ENCODE peak calls at places on chromosome 3, in nine cellular contexts. K is GM20000; W is ovary; M is mucosa of gallbladder; Z is stimulated activated CD4-positive, alpha-beta T cell treated with anti-CD3 and anti-CD28 coated beads, Interleukin-15, amount 100 ng/mL, for 1 hour; U is AG09309; O is activated CD4-positive, alpha-beta T cell treated with anti-CD3 and anti-CD28 coated beads for 48 hours; Q is NCI-H1694 treated with DMSO at 0.1 percent for 48 hours; J is NCI-H1436. V is an unnamed sample.

GRCh38 chr3:110814170-110815007 is 257.2 kb upstream of the NECTIN3 start:
- DNase-seq in K (no peak), W (no peak), M (no peak), Z (no peak), U (peak; percentile 70), O (peak; percentile 47), Q (no peak), J (no peak), V (peak; percentile 45)

GRCh38 chr3:102224171-102224570 is 210.6 kb upstream of the ZPLD1 start:
- DNase-seq in K (peak; percentile 18), W (no peak), M (no peak), Z (no peak), U (no peak), O (no peak), Q (no peak), J (no peak), V (no peak)

GRCh38 chr3:25820372-25820771 is 30.5 kb downstream of the OXSM start:
- DNase-seq in K (no peak), W (no peak), M (no peak), Z (no peak), U (peak; percentile 83), O (no peak), Q (no peak), J (no peak), V (no peak)

GRCh38 chr3:169661567-169662214 is 1.8 kb downstream of the MECOM start:
- DNase-seq in K (peak; percentile 59), W (no peak), M (no peak), Z (no peak), U (no peak), O (peak; percentile 40), Q (no peak), J (peak; percentile 57), V (peak; percentile 30)

GRCh38 chr3:14791343-14791945 is 27.3 kb upstream of the FGD5 start:
- DNase-seq in K (peak; percentile 70), W (peak; percentile 74), M (peak; percentile 76), Z (no peak), U (no peak), O (peak; percentile 74), Q (no peak), J (no peak), V (peak; percentile 68)

GRCh38 chr3:121152573-121152972 is 244.6 kb downstream of the STXBP5L start:
- DNase-seq in K (no peak), W (no peak), M (no peak), Z (no peak), U (no peak), O (no peak), Q (peak; percentile 12), J (no peak), V (no peak)

GRCh38 chr3:50673937-50674336 is 790 bp upstream of the DOCK3 start:
- DNase-seq in K (no peak), W (no peak), M (no peak), Z (no peak), U (no peak), O (no peak), Q (no peak), J (no peak), V (no peak)

GRCh38 chr3:27185231-27185989 is 183.8 kb downstream of the NEK10 start:
- DNase-seq in K (no peak), W (no peak), M (no peak), Z (no peak), U (no peak), O (no peak), Q (no peak), J (no peak), V (no peak)

GRCh38 chr3:100158877-100159563 is 44.7 kb upstream of the FILIP1L start:
- DNase-seq in K (no peak), W (no peak), M (no peak), Z (no peak), U (no peak), O (no peak), Q (peak; percentile 90), J (no peak), V (no peak)

GRCh38 chr3:15629860-15630597 is 28.5 kb downstream of the BTD start:
- DNase-seq in K (peak; percentile 72), W (peak; percentile 55), M (peak; percentile 79), Z (no peak), U (peak; percentile 59), O (peak; percentile 72), Q (peak; percentile 4), J (no peak), V (peak; percentile 57)

GRCh38 chr3:98453827-98454226 is 9.2 kb upstream of the OR5K1 start:
- DNase-seq in K (no peak), W (no peak), M (no peak), Z (no peak), U (no peak), O (no peak), Q (no peak), J (no peak), V (no peak)

GRCh38 chr3:84825817-84826216 is 133.0 kb upstream of the CADM2 start:
- DNase-seq in K (no peak), W (no peak), M (no peak), Z (no peak), U (no peak), O (no peak), Q (no peak), J (no peak), V (no peak)

GRCh38 chr3:51982838-51983577 is at the start of gene ACY1:
- DNase-seq in K (peak; percentile 97), W (peak; percentile 85), M (peak; percentile 89), Z (peak; percentile 68), U (peak; percentile 38), O (peak; percentile 86), Q (no peak), J (no peak), V (peak; percentile 89)

GRCh38 chr3:42829083-42829627 is 19.9 kb downstream of the ACKR2 start:
- DNase-seq in K (no peak), W (no peak), M (peak; percentile 25), Z (no peak), U (no peak), O (no peak), Q (no peak), J (no peak), V (no peak)

GRCh38 chr3:632571-633170 is 436.1 kb downstream of the CHL1 start:
- DNase-seq in K (peak; percentile 26), W (no peak), M (peak; percentile 43), Z (no peak), U (peak; percentile 0), O (peak; percentile 55), Q (peak; percentile 25), J (peak; percentile 13), V (peak; percentile 41)

GRCh38 chr3:127762077-127762786 is 60.1 kb downstream of the MGLL start:
- DNase-seq in K (peak; percentile 55), W (no peak), M (no peak), Z (no peak), U (no peak), O (no peak), Q (peak; percentile 18), J (no peak), V (no peak)

GRCh38 chr3:21326704-21327103 is 424.3 kb downstream of the ZNF385D start:
- DNase-seq in K (no peak), W (no peak), M (no peak), Z (no peak), U (peak; percentile 27), O (no peak), Q (no peak), J (no peak), V (no peak)

GRCh38 chr3:39137991-39138803 is 15.2 kb downstream of the CSRNP1 start:
- DNase-seq in K (no peak), W (no peak), M (no peak), Z (no peak), U (no peak), O (no peak), Q (no peak), J (no peak), V (no peak)

GRCh38 chr3:5160926-5161858 is 26.3 kb upstream of the EDEM1 start:
- DNase-seq in K (no peak), W (no peak), M (no peak), Z (peak; percentile 5), U (no peak), O (peak; percentile 32), Q (no peak), J (no peak), V (no peak)

GRCh38 chr3:46368569-46368968 is 2.2 kb upstream of the CCR5 start:
- DNase-seq in K (peak; percentile 60), W (no peak), M (peak; percentile 73), Z (no peak), U (no peak), O (peak; percentile 65), Q (no peak), J (no peak), V (peak; percentile 46)

GRCh38 chr3:172103724-172104123 is 64.3 kb downstream of the FNDC3B start:
- DNase-seq in K (no peak), W (no peak), M (no peak), Z (no peak), U (no peak), O (no peak), Q (no peak), J (peak; percentile 29), V (no peak)

GRCh38 chr3:145892869-145893268 is 268.1 kb downstream of the PLOD2 start:
- DNase-seq in K (no peak), W (no peak), M (no peak), Z (no peak), U (no peak), O (no peak), Q (no peak), J (no peak), V (no peak)

GRCh38 chr3:188294113-188294512 is 140.2 kb downstream of the LPP start:
- DNase-seq in K (no peak), W (no peak), M (no peak), Z (no peak), U (no peak), O (no peak), Q (no peak), J (no peak), V (no peak)

GRCh38 chr3:128368626-128369025 is 98.1 kb downstream of the DNAJB8 start:
- DNase-seq in K (no peak), W (no peak), M (no peak), Z (no peak), U (no peak), O (no peak), Q (no peak), J (no peak), V (no peak)

GRCh38 chr3:177427540-177427939 is 230.3 kb upstream of the TBL1XR1 start:
- DNase-seq in K (no peak), W (no peak), M (no peak), Z (no peak), U (no peak), O (no peak), Q (no peak), J (no peak), V (no peak)

GRCh38 chr3:69787436-69788168 is 48.3 kb downstream of the MITF start:
- DNase-seq in K (no peak), W (no peak), M (no peak), Z (no peak), U (peak; percentile 43), O (no peak), Q (no peak), J (no peak), V (no peak)

GRCh38 chr3:53837331-53837730 is 8.9 kb downstream of the CHDH start:
- DNase-seq in K (no peak), W (no peak), M (no peak), Z (no peak), U (no peak), O (no peak), Q (no peak), J (no peak), V (peak; percentile 10)

GRCh38 chr3:11228041-11228440 is 44.2 kb upstream of the ATG7 start:
- DNase-seq in K (no peak), W (peak; percentile 53), M (no peak), Z (no peak), U (no peak), O (no peak), Q (no peak), J (no peak), V (no peak)

GRCh38 chr3:38649500-38650247 is at the start of gene SCN5A:
- DNase-seq in K (peak; percentile 84), W (peak; percentile 49), M (no peak), Z (peak; percentile 40), U (no peak), O (peak; percentile 61), Q (no peak), J (peak; percentile 29), V (peak; percentile 60)

GRCh38 chr3:32176989-32177701 is 61.3 kb upstream of the CMTM8 start:
- DNase-seq in K (peak; percentile 66), W (no peak), M (peak; percentile 68), Z (no peak), U (peak; percentile 10), O (peak; percentile 71), Q (peak; percentile 36), J (peak; percentile 18), V (peak; percentile 65)

GRCh38 chr3:50316657-50317242 is 5.8 kb downstream of the HYAL2 start:
- DNase-seq in K (no peak), W (no peak), M (peak; percentile 90), Z (peak; percentile 36), U (no peak), O (peak; percentile 53), Q (no peak), J (no peak), V (peak; percentile 63)